ENCODE peak calls at places on chromosomes 13 and 19, in ten cellular contexts. N is foreskin fibroblast; R is NCI-H2029; Q is SHP77; T is stimulated activated CD8-positive, alpha-beta memory T cell treated with anti-CD3 and anti-CD28 coated beads, Interleukin-15, amount 100 ng/mL, for 4 hours; D is dermis blood vessel endothelial cell; O is stimulated activated CD4-positive, alpha-beta T cell treated with anti-CD3 and anti-CD28 coated beads, Interleukin-15, amount 100 ng/mL, for 24 hours; S is GM04504; Y is NCI-H1694 treated with DMSO at 0.1 percent for 48 hours; U is esophagus muscularis mucosa. K is an unnamed sample.

GRCh38 chr13:98890186-98890585 is 87.7 kb downstream of the DOCK9 start:
- DNase-seq in Q (no peak), T (no peak), O (peak; percentile 70), U (no peak), Y (peak; percentile 29), N (peak; percentile 80), D (peak; percentile 71), R (no peak), S (peak; percentile 90), K (no peak)

GRCh38 chr19:44841255-44841654 is 4.8 kb upstream of the NECTIN2 start:
- DNase-seq in R (peak; percentile 44), N (no peak), T (no peak), D (no peak), U (no peak), O (no peak), S (no peak), Q (no peak), Y (no peak), K (no peak)

GRCh38 chr13:99956473-99957349 is 14.9 kb downstream of the ZIC5 start:
- DNase-seq in N (peak; percentile 24), D (no peak), R (no peak), U (no peak), O (no peak), T (no peak), Q (no peak), Y (no peak), S (no peak), K (no peak)

GRCh38 chr19:5588906-5589676 is 21.3 kb upstream of the TINCR start:
- DNase-seq in D (no peak), Q (no peak), N (no peak), R (no peak), U (no peak), Y (no peak), T (no peak), S (no peak), O (no peak), K (no peak)

GRCh38 chr13:112251930-112252585 is 124.1 kb upstream of the SPACA7 start:
- DNase-seq in O (no peak), Q (no peak), U (peak; percentile 85), R (no peak), N (no peak), D (no peak), S (no peak), Y (no peak), T (no peak), K (no peak)

GRCh38 chr19:35143231-35143715 is at the start of gene FXYD7:
- DNase-seq in N (no peak), O (no peak), R (no peak), T (no peak), Q (no peak), Y (no peak), S (no peak), D (no peak), U (no peak), K (no peak)

GRCh38 chr13:74290324-74290773 is 156.1 kb upstream of the KLF12 start:
- DNase-seq in Q (peak; percentile 85), D (peak; percentile 20), U (no peak), R (peak; percentile 83), S (no peak), Y (no peak), T (no peak), N (peak; percentile 51), O (peak; percentile 29), K (peak; percentile 89)

GRCh38 chr13:90302113-90302512 is 1045.4 kb upstream of the MIR17HG start:
- DNase-seq in S (peak; percentile 32), N (peak; percentile 1), O (no peak), Q (no peak), U (no peak), R (no peak), T (no peak), Y (no peak), D (no peak), K (no peak)

GRCh38 chr13:36090592-36090991 is 40.6 kb downstream of the DCLK1 start:
- DNase-seq in O (no peak), R (no peak), T (no peak), S (no peak), N (peak; percentile 63), Y (no peak), U (no peak), D (no peak), Q (no peak), K (no peak)

GRCh38 chr13:68176486-68176885 is 946.4 kb upstream of the PCDH9 start:
- DNase-seq in T (no peak), R (no peak), O (no peak), Q (no peak), D (no peak), U (no peak), N (no peak), Y (no peak), S (no peak), K (peak; percentile 62)

GRCh38 chr19:12783849-12784393 is 7.4 kb upstream of the JUNB start:
- DNase-seq in O (peak; percentile 34), D (no peak), Y (no peak), Q (no peak), S (no peak), U (no peak), T (no peak), N (no peak), R (no peak), K (peak; percentile 72)

GRCh38 chr13:108155185-108156106 is 59.9 kb downstream of the LIG4 start:
- DNase-seq in S (peak; percentile 21), N (peak; percentile 50), T (no peak), U (no peak), R (peak; percentile 20), Q (peak; percentile 63), D (peak; percentile 74), O (peak; percentile 67), Y (peak; percentile 64), K (peak; percentile 9)

GRCh38 chr13:72694314-72694713 is 33.1 kb downstream of the MZT1 start:
- DNase-seq in N (no peak), T (no peak), S (no peak), U (no peak), Y (no peak), R (no peak), D (peak; percentile 17), O (no peak), Q (no peak), K (no peak)

GRCh38 chr13:32164622-32165268 is 133.2 kb downstream of the FRY start:
- DNase-seq in R (peak; percentile 26), O (peak; percentile 24), Q (peak; percentile 83), D (peak; percentile 68), U (no peak), T (no peak), N (peak; percentile 64), Y (peak; percentile 78), S (peak; percentile 39), K (peak; percentile 62)

GRCh38 chr13:106499113-106499512 is 36.3 kb downstream of the EFNB2 start:
- DNase-seq in Q (no peak), D (no peak), T (no peak), U (no peak), O (no peak), N (no peak), S (no peak), Y (no peak), R (no peak), K (no peak)

GRCh38 chr19:33304760-33305647 is 2.7 kb upstream of the CEBPA start:
- DNase-seq in U (no peak), S (no peak), T (no peak), O (no peak), N (no peak), Y (no peak), Q (no peak), D (no peak), R (no peak), K (no peak)

GRCh38 chr13:25372275-25373081 is 704 bp downstream of the ATP8A2 start:
- DNase-seq in O (no peak), Y (no peak), R (no peak), U (no peak), S (no peak), N (peak; percentile 16), D (no peak), Q (no peak), T (no peak), K (no peak)

GRCh38 chr19:17784201-17785008 is 10.5 kb upstream of the B3GNT3 start:
- DNase-seq in O (peak; percentile 82), Y (peak; percentile 41), N (peak; percentile 75), D (peak; percentile 76), R (peak; percentile 61), Q (peak; percentile 49), U (no peak), S (no peak), T (peak; percentile 27), K (peak; percentile 50)

GRCh38 chr19:1683869-1684572 is 31.6 kb upstream of the TCF3 start:
- DNase-seq in N (no peak), S (no peak), D (no peak), R (no peak), O (no peak), Q (no peak), U (no peak), Y (no peak), T (no peak), K (no peak)

GRCh38 chr19:53849237-53849676 is 18.4 kb upstream of the MYADM start:
- DNase-seq in S (peak; percentile 72), R (no peak), Y (no peak), Q (no peak), T (no peak), D (peak; percentile 93), O (no peak), N (peak; percentile 94), U (no peak), K (no peak)

GRCh38 chr13:47237571-47237970 is 340.7 kb upstream of the HTR2A start:
- DNase-seq in Q (no peak), S (no peak), N (peak; percentile 39), Y (no peak), U (no peak), T (no peak), O (no peak), R (no peak), D (no peak), K (no peak)

GRCh38 chr13:94195715-94196114 is 283.8 kb downstream of the DCT start:
- DNase-seq in N (peak; percentile 93), O (no peak), U (no peak), D (no peak), S (peak; percentile 56), R (no peak), T (no peak), Q (no peak), Y (no peak), K (peak; percentile 45)

GRCh38 chr13:111202745-111203144 is 87.6 kb downstream of the ARHGEF7 start:
- DNase-seq in Q (peak; percentile 80), O (no peak), T (no peak), Y (no peak), S (no peak), N (peak; percentile 91), U (no peak), D (peak; percentile 99), R (peak; percentile 89), K (no peak)

GRCh38 chr13:49046002-49046401 is 70.3 kb downstream of the FNDC3A start:
- DNase-seq in D (no peak), S (no peak), T (no peak), O (no peak), N (no peak), Y (no peak), R (no peak), Q (no peak), U (no peak), K (no peak)

GRCh38 chr19:29315566-29315965 is 102.6 kb upstream of the UQCRFS1 start:
- DNase-seq in N (no peak), D (no peak), Q (no peak), S (no peak), R (no peak), U (no peak), Y (peak; percentile 92), T (no peak), O (no peak), K (no peak)

K was measured in Caki2.